ENCODE peak calls at places on chromosomes 7 and 10, in five cellular contexts. One of them, this sample, is unnamed.

GRCh38 chr7:109503421-109503820 is 933.7 kb downstream of the DNAJB9 start:
- DNase-seq in NCI-H2081: no peak
- DNase-seq in activated T-cell treated with anti-CD3 and anti-CD28 coated beads, Interleukin-2, amount 50 U/mL, for 72 hours: no peak
- DNase-seq in A549: no peak
- DNase-seq in stimulated activated CD8-positive, alpha-beta memory T cell treated with anti-CD3 and anti-CD28 coated beads, Interleukin-2, amount 100 ng/mL, for 48 hours: no peak
- DNase-seq in this sample: no peak

GRCh38 chr7:132207211-132207610 is 369.1 kb downstream of the PLXNA4 start:
- DNase-seq in NCI-H2081: no peak
- DNase-seq in activated T-cell treated with anti-CD3 and anti-CD28 coated beads, Interleukin-2, amount 50 U/mL, for 72 hours: no peak
- DNase-seq in A549: no peak
- DNase-seq in stimulated activated CD8-positive, alpha-beta memory T cell treated with anti-CD3 and anti-CD28 coated beads, Interleukin-2, amount 100 ng/mL, for 48 hours: no peak
- DNase-seq in this sample: no peak

GRCh38 chr7:55132890-55133551 is 114.2 kb downstream of the EGFR start:
- DNase-seq in NCI-H2081: no peak
- DNase-seq in activated T-cell treated with anti-CD3 and anti-CD28 coated beads, Interleukin-2, amount 50 U/mL, for 72 hours: peak; percentile 57
- DNase-seq in A549: peak; percentile 88
- DNase-seq in stimulated activated CD8-positive, alpha-beta memory T cell treated with anti-CD3 and anti-CD28 coated beads, Interleukin-2, amount 100 ng/mL, for 48 hours: no peak
- DNase-seq in this sample: no peak

GRCh38 chr7:64102656-64103400 is 57.6 kb downstream of the ZNF727 start:
- DNase-seq in NCI-H2081: no peak
- DNase-seq in activated T-cell treated with anti-CD3 and anti-CD28 coated beads, Interleukin-2, amount 50 U/mL, for 72 hours: no peak
- DNase-seq in A549: no peak
- DNase-seq in stimulated activated CD8-positive, alpha-beta memory T cell treated with anti-CD3 and anti-CD28 coated beads, Interleukin-2, amount 100 ng/mL, for 48 hours: no peak
- DNase-seq in this sample: no peak

GRCh38 chr10:73517166-73517888 is 21.5 kb upstream of the PPP3CB start:
- DNase-seq in NCI-H2081: no peak
- DNase-seq in activated T-cell treated with anti-CD3 and anti-CD28 coated beads, Interleukin-2, amount 50 U/mL, for 72 hours: no peak
- DNase-seq in A549: no peak
- DNase-seq in stimulated activated CD8-positive, alpha-beta memory T cell treated with anti-CD3 and anti-CD28 coated beads, Interleukin-2, amount 100 ng/mL, for 48 hours: no peak
- DNase-seq in this sample: no peak

GRCh38 chr7:35993663-35994622 is 159.1 kb upstream of the EEPD1 start:
- DNase-seq in NCI-H2081: no peak
- DNase-seq in activated T-cell treated with anti-CD3 and anti-CD28 coated beads, Interleukin-2, amount 50 U/mL, for 72 hours: no peak
- DNase-seq in A549: no peak
- DNase-seq in stimulated activated CD8-positive, alpha-beta memory T cell treated with anti-CD3 and anti-CD28 coated beads, Interleukin-2, amount 100 ng/mL, for 48 hours: no peak
- DNase-seq in this sample: no peak

GRCh38 chr10:6713716-6714115 is 133.6 kb upstream of the PRKCQ start:
- DNase-seq in NCI-H2081: no peak
- DNase-seq in activated T-cell treated with anti-CD3 and anti-CD28 coated beads, Interleukin-2, amount 50 U/mL, for 72 hours: no peak
- DNase-seq in A549: no peak
- DNase-seq in stimulated activated CD8-positive, alpha-beta memory T cell treated with anti-CD3 and anti-CD28 coated beads, Interleukin-2, amount 100 ng/mL, for 48 hours: no peak
- DNase-seq in this sample: no peak

GRCh38 chr7:96962221-96962620 is 43.1 kb upstream of the DLX6 start:
- DNase-seq in NCI-H2081: no peak
- DNase-seq in activated T-cell treated with anti-CD3 and anti-CD28 coated beads, Interleukin-2, amount 50 U/mL, for 72 hours: no peak
- DNase-seq in A549: no peak
- DNase-seq in stimulated activated CD8-positive, alpha-beta memory T cell treated with anti-CD3 and anti-CD28 coated beads, Interleukin-2, amount 100 ng/mL, for 48 hours: no peak
- DNase-seq in this sample: no peak

GRCh38 chr7:19020711-19021110 is 96.7 kb downstream of the TWIST1 start:
- DNase-seq in NCI-H2081: no peak
- DNase-seq in activated T-cell treated with anti-CD3 and anti-CD28 coated beads, Interleukin-2, amount 50 U/mL, for 72 hours: no peak
- DNase-seq in A549: no peak
- DNase-seq in stimulated activated CD8-positive, alpha-beta memory T cell treated with anti-CD3 and anti-CD28 coated beads, Interleukin-2, amount 100 ng/mL, for 48 hours: no peak
- DNase-seq in this sample: no peak

GRCh38 chr7:77903597-77903996 is 105.0 kb downstream of the PHTF2 start:
- DNase-seq in NCI-H2081: no peak
- DNase-seq in activated T-cell treated with anti-CD3 and anti-CD28 coated beads, Interleukin-2, amount 50 U/mL, for 72 hours: peak; percentile 7
- DNase-seq in A549: peak; percentile 31
- DNase-seq in stimulated activated CD8-positive, alpha-beta memory T cell treated with anti-CD3 and anti-CD28 coated beads, Interleukin-2, amount 100 ng/mL, for 48 hours: no peak
- DNase-seq in this sample: no peak

GRCh38 chr10:71963351-71963755 is 842 bp upstream of the CHST3 start:
- DNase-seq in NCI-H2081: no peak
- DNase-seq in activated T-cell treated with anti-CD3 and anti-CD28 coated beads, Interleukin-2, amount 50 U/mL, for 72 hours: no peak
- DNase-seq in A549: no peak
- DNase-seq in stimulated activated CD8-positive, alpha-beta memory T cell treated with anti-CD3 and anti-CD28 coated beads, Interleukin-2, amount 100 ng/mL, for 48 hours: no peak
- DNase-seq in this sample: no peak

GRCh38 chr10:32379314-32379949 is 32.5 kb upstream of the EPC1 start:
- DNase-seq in NCI-H2081: peak; percentile 30
- DNase-seq in activated T-cell treated with anti-CD3 and anti-CD28 coated beads, Interleukin-2, amount 50 U/mL, for 72 hours: peak; percentile 25
- DNase-seq in A549: no peak
- DNase-seq in stimulated activated CD8-positive, alpha-beta memory T cell treated with anti-CD3 and anti-CD28 coated beads, Interleukin-2, amount 100 ng/mL, for 48 hours: no peak
- DNase-seq in this sample: peak; percentile 72

GRCh38 chr10:113681533-113682470 is 2.1 kb downstream of the CASP7 start:
- DNase-seq in NCI-H2081: no peak
- DNase-seq in activated T-cell treated with anti-CD3 and anti-CD28 coated beads, Interleukin-2, amount 50 U/mL, for 72 hours: peak; percentile 63
- DNase-seq in A549: no peak
- DNase-seq in stimulated activated CD8-positive, alpha-beta memory T cell treated with anti-CD3 and anti-CD28 coated beads, Interleukin-2, amount 100 ng/mL, for 48 hours: peak; percentile 9
- DNase-seq in this sample: no peak

GRCh38 chr7:17015575-17015974 is 133.8 kb upstream of the AGR3 start:
- DNase-seq in NCI-H2081: no peak
- DNase-seq in activated T-cell treated with anti-CD3 and anti-CD28 coated beads, Interleukin-2, amount 50 U/mL, for 72 hours: no peak
- DNase-seq in A549: no peak
- DNase-seq in stimulated activated CD8-positive, alpha-beta memory T cell treated with anti-CD3 and anti-CD28 coated beads, Interleukin-2, amount 100 ng/mL, for 48 hours: no peak
- DNase-seq in this sample: no peak

GRCh38 chr10:74021248-74022055 is 23.5 kb downstream of the VCL start:
- DNase-seq in NCI-H2081: no peak
- DNase-seq in activated T-cell treated with anti-CD3 and anti-CD28 coated beads, Interleukin-2, amount 50 U/mL, for 72 hours: no peak
- DNase-seq in A549: no peak
- DNase-seq in stimulated activated CD8-positive, alpha-beta memory T cell treated with anti-CD3 and anti-CD28 coated beads, Interleukin-2, amount 100 ng/mL, for 48 hours: no peak
- DNase-seq in this sample: no peak

GRCh38 chr10:5625992-5626777 is 40.2 kb downstream of the ASB13 start:
- DNase-seq in NCI-H2081: peak; percentile 30
- DNase-seq in activated T-cell treated with anti-CD3 and anti-CD28 coated beads, Interleukin-2, amount 50 U/mL, for 72 hours: peak; percentile 59
- DNase-seq in A549: no peak
- DNase-seq in stimulated activated CD8-positive, alpha-beta memory T cell treated with anti-CD3 and anti-CD28 coated beads, Interleukin-2, amount 100 ng/mL, for 48 hours: no peak
- DNase-seq in this sample: no peak

GRCh38 chr7:44634187-44634838 is 27.9 kb downstream of the OGDH start:
- DNase-seq in NCI-H2081: peak; percentile 8
- DNase-seq in activated T-cell treated with anti-CD3 and anti-CD28 coated beads, Interleukin-2, amount 50 U/mL, for 72 hours: no peak
- DNase-seq in A549: no peak
- DNase-seq in stimulated activated CD8-positive, alpha-beta memory T cell treated with anti-CD3 and anti-CD28 coated beads, Interleukin-2, amount 100 ng/mL, for 48 hours: no peak
- DNase-seq in this sample: no peak

GRCh38 chr7:11648980-11649379 is 183.0 kb downstream of the THSD7A start:
- DNase-seq in NCI-H2081: no peak
- DNase-seq in activated T-cell treated with anti-CD3 and anti-CD28 coated beads, Interleukin-2, amount 50 U/mL, for 72 hours: no peak
- DNase-seq in A549: no peak
- DNase-seq in stimulated activated CD8-positive, alpha-beta memory T cell treated with anti-CD3 and anti-CD28 coated beads, Interleukin-2, amount 100 ng/mL, for 48 hours: no peak
- DNase-seq in this sample: no peak

GRCh38 chr7:42805601-42806000 is 106.3 kb downstream of the C7orf25 start:
- DNase-seq in NCI-H2081: no peak
- DNase-seq in activated T-cell treated with anti-CD3 and anti-CD28 coated beads, Interleukin-2, amount 50 U/mL, for 72 hours: no peak
- DNase-seq in A549: no peak
- DNase-seq in stimulated activated CD8-positive, alpha-beta memory T cell treated with anti-CD3 and anti-CD28 coated beads, Interleukin-2, amount 100 ng/mL, for 48 hours: no peak
- DNase-seq in this sample: no peak

GRCh38 chr7:115099906-115100305 is 178.0 kb downstream of the MDFIC start:
- DNase-seq in NCI-H2081: no peak
- DNase-seq in activated T-cell treated with anti-CD3 and anti-CD28 coated beads, Interleukin-2, amount 50 U/mL, for 72 hours: no peak
- DNase-seq in A549: peak; percentile 23
- DNase-seq in stimulated activated CD8-positive, alpha-beta memory T cell treated with anti-CD3 and anti-CD28 coated beads, Interleukin-2, amount 100 ng/mL, for 48 hours: no peak
- DNase-seq in this sample: no peak

GRCh38 chr10:102121739-102122372 is 1.7 kb upstream of the LDB1 start:
- DNase-seq in NCI-H2081: no peak
- DNase-seq in activated T-cell treated with anti-CD3 and anti-CD28 coated beads, Interleukin-2, amount 50 U/mL, for 72 hours: no peak
- DNase-seq in A549: no peak
- DNase-seq in stimulated activated CD8-positive, alpha-beta memory T cell treated with anti-CD3 and anti-CD28 coated beads, Interleukin-2, amount 100 ng/mL, for 48 hours: no peak
- DNase-seq in this sample: no peak

GRCh38 chr10:49076741-49077521 is 38.4 kb downstream of the VSTM4 start:
- DNase-seq in NCI-H2081: no peak
- DNase-seq in activated T-cell treated with anti-CD3 and anti-CD28 coated beads, Interleukin-2, amount 50 U/mL, for 72 hours: peak; percentile 43
- DNase-seq in A549: no peak
- DNase-seq in stimulated activated CD8-positive, alpha-beta memory T cell treated with anti-CD3 and anti-CD28 coated beads, Interleukin-2, amount 100 ng/mL, for 48 hours: no peak
- DNase-seq in this sample: no peak